ENCODE peak calls at places on chromosomes 2 and 18, in seven cellular contexts. H is fibroblast of the aortic adventitia; U is Calu3; B is CD8-positive, alpha-beta T cell; T is nephron progenitor cell; L is AG10803; I is cardiac muscle cell. W is an unnamed sample.

GRCh38 chr2:218282173-218282991 is 9.9 kb downstream of the TMBIM1 start:
- DNase-seq in H (no peak), U (peak), B (no peak), T (no peak), L (peak), I (no peak), W (peak)

GRCh38 chr18:2967357-2967756 is 45.6 kb downstream of the LPIN2 start:
- DNase-seq in H (no peak), U (no peak), B (no peak), T (no peak), L (no peak), I (no peak), W (no peak)

GRCh38 chr2:145623136-145623535 is 1103.2 kb upstream of the ZEB2 start:
- DNase-seq in H (peak), U (peak), B (no peak), T (no peak), L (peak), I (no peak), W (peak)

GRCh38 chr2:105396254-105397024 is 2.4 kb downstream of the FHL2 start:
- DNase-seq in H (peak), U (peak), B (no peak), T (no peak), L (peak), I (no peak), W (peak)

GRCh38 chr2:170291474-170291873 is 113.5 kb downstream of the MYO3B start:
- DNase-seq in H (no peak), U (no peak), B (no peak), T (no peak), L (no peak), I (no peak), W (no peak)

GRCh38 chr2:16478817-16479216 is 186.8 kb downstream of the CYRIA start:
- DNase-seq in H (no peak), U (no peak), B (no peak), T (no peak), L (no peak), I (no peak), W (no peak)

GRCh38 chr2:150211164-150211631 is 276.3 kb downstream of the RND3 start:
- DNase-seq in H (peak), U (no peak), B (no peak), T (no peak), L (peak), I (no peak), W (peak)

GRCh38 chr2:143193121-143193520 is 63.9 kb downstream of the ARHGAP15 start:
- DNase-seq in H (no peak), U (no peak), B (no peak), T (no peak), L (no peak), I (no peak), W (no peak)

GRCh38 chr2:1868683-1869141 is 124.4 kb upstream of the PXDN start:
- DNase-seq in H (no peak), U (no peak), B (no peak), T (peak), L (no peak), I (no peak), W (no peak)

GRCh38 chr2:222652856-222653255 is 3.0 kb downstream of the FARSB start:
- DNase-seq in H (no peak), U (no peak), B (no peak), T (no peak), L (no peak), I (no peak), W (no peak)

GRCh38 chr2:185208261-185208660 is 530.3 kb upstream of the FSIP2 start:
- DNase-seq in H (no peak), U (peak), B (no peak), T (peak), L (no peak), I (peak), W (peak)

GRCh38 chr2:10360460-10361219 is 57.9 kb downstream of the HPCAL1 start:
- DNase-seq in H (no peak), U (no peak), B (no peak), T (no peak), L (no peak), I (no peak), W (no peak)

GRCh38 chr2:178715366-178715765 is 91.9 kb downstream of the TTN start:
- DNase-seq in H (no peak), U (no peak), B (no peak), T (no peak), L (no peak), I (no peak), W (no peak)

GRCh38 chr18:63131106-63131943 is 188.2 kb downstream of the BCL2 start:
- DNase-seq in H (peak), U (peak), B (peak), T (no peak), L (peak), I (peak), W (peak)

GRCh38 chr18:58635891-58636290 is 7.0 kb upstream of the ALPK2 start:
- DNase-seq in H (peak), U (no peak), B (no peak), T (no peak), L (peak), I (no peak), W (peak)

GRCh38 chr18:55083461-55083860 is 124.2 kb upstream of the CCDC68 start:
- DNase-seq in H (no peak), U (no peak), B (no peak), T (no peak), L (peak), I (no peak), W (peak)

GRCh38 chr2:69985684-69986083 is 24.3 kb upstream of the ASPRV1 start:
- DNase-seq in H (peak), U (no peak), B (no peak), T (no peak), L (peak), I (no peak), W (peak)

GRCh38 chr2:32977228-32977758 is 30.5 kb downstream of the LTBP1 start:
- DNase-seq in H (peak), U (peak), B (no peak), T (no peak), L (no peak), I (no peak), W (peak)

GRCh38 chr2:200640906-200641305 is 55.1 kb downstream of the AOX1 start:
- DNase-seq in H (peak), U (no peak), B (no peak), T (no peak), L (no peak), I (no peak), W (no peak)

GRCh38 chr2:24456610-24457556 is 34.2 kb upstream of the NCOA1 start:
- DNase-seq in H (peak), U (no peak), B (no peak), T (no peak), L (peak), I (no peak), W (peak)

GRCh38 chr2:152523091-152523490 is 188.1 kb downstream of the FMNL2 start:
- DNase-seq in H (peak), U (no peak), B (no peak), T (no peak), L (peak), I (no peak), W (peak)

GRCh38 chr2:33812707-33813106 is 213.6 kb upstream of the FAM98A start:
- DNase-seq in H (no peak), U (no peak), B (no peak), T (no peak), L (no peak), I (no peak), W (peak)

DNA sequence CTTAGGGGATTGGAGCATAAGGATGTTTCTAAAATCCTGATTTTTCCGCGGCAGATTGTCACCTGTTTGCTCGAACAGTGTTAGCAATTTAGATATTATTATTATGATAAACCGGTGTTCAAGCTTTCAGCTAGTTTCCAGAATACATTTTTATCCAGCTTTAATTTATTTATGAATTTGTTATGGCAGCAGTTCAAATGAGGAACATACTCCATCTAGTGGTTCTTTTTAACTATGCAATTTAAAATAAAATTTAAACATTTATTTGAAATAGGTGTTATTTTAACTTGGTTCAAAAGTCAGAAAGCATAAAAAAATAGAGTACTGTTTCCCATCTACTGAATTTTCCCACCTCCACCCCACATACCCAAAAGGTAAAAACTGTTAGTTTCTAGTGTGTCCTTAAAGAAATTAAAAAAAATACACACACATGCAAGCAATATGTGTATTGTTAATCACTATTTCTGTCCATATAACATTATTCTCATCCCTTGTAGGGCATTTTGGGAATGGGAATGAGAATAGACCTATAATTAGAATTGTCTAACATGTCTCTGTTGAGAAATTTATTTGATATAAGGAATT is 23.2 kb downstream of the ACOXL start:
- DNase-seq in H (peak), U (no peak), B (no peak), T (no peak), L (peak), I (no peak), W (peak)
- TF ChIP-seq CTCF in H (peak), U (peak), B (peak), T (peak), L (peak), I (peak), W (peak)

DNA sequence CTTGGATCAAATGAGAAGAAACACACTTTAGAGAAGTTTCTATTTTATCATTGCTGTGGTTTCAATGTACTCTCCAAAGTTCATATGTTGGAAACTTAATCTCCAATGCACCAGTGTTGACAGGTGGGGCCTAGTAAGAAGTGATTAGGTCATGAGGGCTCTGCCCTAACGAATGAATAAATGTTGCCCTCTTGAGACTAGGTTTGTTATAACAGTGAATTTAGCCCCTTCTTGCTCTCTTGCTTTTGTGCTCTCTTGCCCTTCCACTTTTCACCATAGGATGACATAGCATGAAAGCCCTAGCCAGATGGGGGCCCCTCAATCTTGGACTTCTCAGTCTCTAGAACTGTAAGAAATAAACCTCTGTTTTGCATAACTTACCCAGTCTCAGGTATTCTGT is 664.8 kb downstream of the DCC start:
- DNase-seq in H (no peak), U (no peak), B (no peak), T (no peak), L (no peak), I (peak), W (no peak)
- TF ChIP-seq CTCF in H (no peak), U (no peak), B (no peak), T (no peak), L (no peak), I (no peak), W (no peak)

GRCh38 chr2:26961603-26962184 is 8.7 kb upstream of the MAPRE3 start:
- DNase-seq in H (peak), U (peak), B (peak), T (peak), L (peak), I (peak), W (peak)
- TF ChIP-seq CTCF in H (peak), U (peak), B (peak), T (peak), L (peak), I (peak), W (peak)

GRCh38 chr18:27632706-27633105 is 447.6 kb upstream of the CHST9 start:
- DNase-seq in H (no peak), U (no peak), B (no peak), T (no peak), L (no peak), I (no peak), W (no peak)

DNA sequence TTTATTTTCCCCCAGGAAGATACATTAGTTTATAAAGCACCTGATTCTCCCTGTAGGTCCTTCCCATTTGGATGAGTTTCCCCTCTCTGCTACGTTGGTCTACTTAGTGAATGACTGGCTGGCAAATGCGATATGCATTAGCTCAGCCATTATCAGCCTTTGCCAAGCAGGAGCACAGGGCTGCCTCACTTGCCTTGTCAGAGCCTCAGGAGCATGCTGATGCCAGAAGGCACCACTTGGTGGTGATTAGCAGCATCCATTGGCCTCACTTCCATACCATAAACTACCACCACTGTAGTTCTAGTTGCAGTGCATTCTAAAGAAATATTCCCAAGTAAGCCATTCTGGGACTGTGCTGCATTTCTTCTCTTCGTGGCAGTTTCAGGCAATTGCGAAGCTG is 442.8 kb upstream of the CHST9 start:
- DNase-seq in H (no peak), U (no peak), B (no peak), T (no peak), L (no peak), I (no peak), W (no peak)
- TF ChIP-seq CTCF in H (no peak), U (no peak), B (no peak), T (no peak), L (no peak), I (no peak), W (no peak)

DNA sequence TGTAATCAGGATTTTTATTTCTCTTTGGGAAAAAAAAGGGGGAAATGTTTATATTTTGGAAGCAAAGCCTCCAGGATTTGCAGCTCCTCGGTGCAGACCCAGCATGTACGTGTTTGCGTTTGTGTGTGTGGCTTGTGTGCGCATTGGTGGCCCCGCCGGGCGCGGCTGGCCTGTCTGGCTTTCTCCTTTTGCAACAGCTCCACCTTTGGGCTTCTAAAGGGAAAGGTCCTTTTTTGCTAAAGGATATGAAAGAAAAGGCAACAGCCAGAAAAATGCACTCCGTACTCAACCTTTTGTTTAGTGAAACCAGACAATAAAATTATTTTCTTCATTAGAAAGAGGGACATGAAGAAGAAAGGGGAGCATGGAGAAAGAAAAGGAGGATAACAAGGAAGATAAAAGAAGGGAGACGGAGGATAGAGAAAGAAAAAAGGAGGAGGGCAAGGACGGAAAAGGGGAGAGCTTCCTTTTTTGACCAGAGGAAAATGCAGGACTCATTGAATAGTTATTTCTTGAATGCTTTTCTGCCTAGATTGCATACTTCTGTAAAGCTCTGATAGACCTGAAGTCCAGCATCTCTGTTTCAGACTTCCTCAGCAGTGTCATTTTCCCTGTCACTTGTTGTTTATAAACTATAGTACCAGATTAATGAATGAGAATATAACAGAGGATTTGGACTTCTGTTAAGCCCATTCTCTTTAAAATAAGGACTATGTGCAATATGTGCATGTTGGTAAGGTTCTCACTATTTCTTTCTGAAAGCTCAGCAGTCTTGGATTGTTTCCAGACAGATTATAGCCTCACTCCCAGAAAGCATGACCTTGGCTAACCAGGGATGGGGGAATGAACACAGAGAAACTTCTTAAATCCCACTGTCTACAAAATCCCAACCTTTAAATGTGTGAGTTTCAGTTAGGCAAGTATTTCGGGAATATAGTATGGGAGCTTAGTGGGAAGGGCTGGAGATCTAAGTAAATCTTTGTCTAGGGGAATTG is 563.1 kb upstream of the PIK3C3 start:
- DNase-seq in H (peak), U (peak), B (no peak), T (peak), L (peak), I (peak), W (peak)
- TF ChIP-seq CTCF in H (peak), U (peak), B (no peak), T (peak), L (peak), I (peak), W (peak)